ENCODE peak calls at places on chromosomes 16 and 17, in five cellular contexts. K is AG09319, I is transverse colon, P is H9, F is endothelial cell. H is an unnamed sample.

GRCh38 chr17:81656835-81657234 is 493 bp upstream of the PDE6G start:
- DNase-seq in K (no peak), I (no peak), P (no peak), F (no peak), H (no peak)

GRCh38 chr17:65698381-65699061 is 137.1 kb upstream of the AXIN2 start:
- DNase-seq in K (no peak), I (no peak), P (no peak), F (peak), H (no peak)

GRCh38 chr17:82273327-82274133 is at the start of gene CSNK1D:
- DNase-seq in K (no peak), I (peak), P (peak), F (peak), H (peak)

GRCh38 chr16:89143201-89143741 is 28.3 kb upstream of the CDH15 start:
- DNase-seq in K (no peak), I (no peak), P (no peak), F (no peak), H (no peak)

GRCh38 chr17:7004398-7005253 is 7.8 kb upstream of the RNASEK start:
- DNase-seq in K (no peak), I (no peak), P (no peak), F (peak), H (no peak)

GRCh38 chr16:74999208-74999682 is 421 bp downstream of the ZNRF1 start:
- DNase-seq in K (no peak), I (peak), P (no peak), F (peak), H (peak)

GRCh38 chr17:63189082-63189481 is 223.0 kb downstream of the TANC2 start:
- DNase-seq in K (no peak), I (no peak), P (no peak), F (no peak), H (no peak)

GRCh38 chr17:59439711-59440110 is 108.3 kb downstream of the YPEL2 start:
- DNase-seq in K (no peak), I (no peak), P (no peak), F (no peak), H (no peak)

GRCh38 chr17:57211010-57211411 is 45.3 kb upstream of the MSI2 start:
- DNase-seq in K (no peak), I (no peak), P (no peak), F (no peak), H (no peak)

GRCh38 chr17:57215317-57215716 is 41.0 kb upstream of the MSI2 start:
- DNase-seq in K (no peak), I (no peak), P (no peak), F (no peak), H (no peak)

GRCh38 chr17:57210224-57210553 is 46.1 kb upstream of the MSI2 start:
- DNase-seq in K (no peak), I (no peak), P (no peak), F (no peak), H (no peak)

GRCh38 chr17:57211543-57211942 is 44.8 kb upstream of the MSI2 start:
- DNase-seq in K (no peak), I (no peak), P (no peak), F (no peak), H (no peak)

GRCh38 chr17:57213180-57213825 is 43.0 kb upstream of the MSI2 start:
- DNase-seq in K (no peak), I (no peak), P (no peak), F (no peak), H (no peak)
- TF ChIP-seq CTCF in K (no peak), I (no peak), P (no peak), F (no peak), H (no peak)

DNA sequence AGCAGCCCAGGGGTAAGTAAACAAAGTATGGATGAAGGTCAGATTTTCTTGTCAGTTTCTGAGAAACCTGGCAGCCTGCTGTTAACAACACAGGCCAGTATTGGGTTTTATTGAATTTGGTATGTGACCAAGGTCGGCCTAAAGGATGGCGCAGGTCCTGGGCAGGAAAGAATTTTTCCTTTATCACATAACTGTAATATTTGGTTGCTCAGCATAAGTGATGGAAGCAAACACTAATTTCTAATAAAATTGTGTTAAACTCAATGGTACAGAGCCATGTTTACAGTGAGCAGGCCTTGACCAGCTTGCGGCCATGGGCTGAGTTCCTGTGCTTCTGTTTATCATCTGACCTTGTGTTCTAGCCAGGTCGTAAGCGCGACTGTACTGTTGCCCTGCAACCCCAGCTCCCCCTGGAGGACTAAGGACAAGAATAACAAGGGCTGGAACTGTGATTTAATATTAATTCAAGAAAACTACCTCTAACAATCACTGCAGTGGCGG is 10.5 kb downstream of the POLDIP2 start:
- DNase-seq in K (peak), I (no peak), P (peak), F (peak), H (no peak)
- TF ChIP-seq CTCF in K (peak), I (no peak), P (peak), F (peak), H (no peak)

GRCh38 chr16:13767215-13767614 is 152.7 kb upstream of the ERCC4 start:
- DNase-seq in K (no peak), I (no peak), P (no peak), F (no peak), H (no peak)
- TF ChIP-seq CTCF in K (no peak), I (no peak), P (peak), F (no peak), H (no peak)

GRCh38 chr16:77433146-77433545 is 1.7 kb downstream of the ADAMTS18 start:
- DNase-seq in K (no peak), I (no peak), P (no peak), F (no peak), H (no peak)

GRCh38 chr16:77435240-77435819 is 496 bp upstream of the ADAMTS18 start:
- DNase-seq in K (no peak), I (no peak), P (no peak), F (peak), H (no peak)

GRCh38 chr16:77432264-77432663 is 2.6 kb downstream of the ADAMTS18 start:
- DNase-seq in K (no peak), I (no peak), P (no peak), F (no peak), H (no peak)

GRCh38 chr16:77434022-77434364 is 841 bp downstream of the ADAMTS18 start:
- DNase-seq in K (no peak), I (no peak), P (no peak), F (no peak), H (no peak)

GRCh38 chr16:77434365-77435239 is at the start of gene ADAMTS18:
- DNase-seq in K (no peak), I (no peak), P (peak), F (peak), H (no peak)
- TF ChIP-seq CTCF in K (no peak), I (no peak), P (peak), F (no peak), H (no peak)

DNA sequence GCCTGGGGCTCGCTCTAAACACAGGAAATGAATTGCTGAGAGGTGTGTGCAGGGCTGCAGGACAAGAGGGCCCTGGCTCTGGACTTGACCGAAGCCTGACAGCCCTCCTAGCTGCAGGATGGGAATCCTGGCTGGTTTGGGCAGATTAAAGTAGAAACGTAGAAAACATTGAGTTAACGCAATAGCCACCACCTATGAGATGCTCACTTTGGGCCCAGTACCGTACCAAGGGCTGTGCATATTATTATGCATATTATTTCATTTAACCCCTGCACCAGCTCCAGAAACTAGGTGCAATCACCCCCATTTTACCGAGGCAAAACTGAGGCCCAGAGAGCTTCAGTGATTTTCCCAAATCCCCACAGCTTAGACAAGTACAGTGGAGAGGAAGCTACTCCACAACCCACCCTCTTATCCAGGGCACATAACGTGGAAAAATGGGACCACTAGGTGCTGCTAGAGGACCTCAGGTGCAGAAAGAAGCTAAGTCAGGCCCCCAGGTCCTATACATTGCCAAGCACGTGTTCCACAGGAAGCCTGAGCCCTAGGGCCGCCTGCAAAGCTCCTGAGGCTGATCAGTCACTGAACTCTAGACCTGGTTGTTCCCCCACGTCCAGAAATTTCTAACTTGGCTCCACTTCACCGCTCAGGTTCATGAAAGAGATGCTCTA is 79.2 kb downstream of the MYH11 start:
- DNase-seq in K (no peak), I (no peak), P (peak), F (peak), H (peak)
- TF ChIP-seq CTCF in K (peak), I (no peak), P (peak), F (no peak), H (no peak)

GRCh38 chr17:9324864-9325263 is 250.8 kb downstream of the STX8 start:
- DNase-seq in K (no peak), I (no peak), P (no peak), F (no peak), H (no peak)
- TF ChIP-seq CTCF in K (no peak), I (no peak), P (peak), F (no peak), H (no peak)

H was measured in sigmoid colon.